ENCODE peak calls at places on chromosomes 3 and 15, in ten cellular contexts. H, V, Z, C, I, O, W, U, Y and M are unnamed samples.
A peak's percentile ranks its signal among the peaks of the same experiment; 100 is the strongest.

GRCh38 chr15:77143606-77144005 is 72.7 kb upstream of the TSPAN3 start:
- DNase-seq in H (no peak), V (no peak), Z (no peak), C (no peak), I (no peak), O (no peak), W (no peak), U (no peak), Y (no peak), M (no peak)

GRCh38 chr15:69398541-69398940 is 15.6 kb upstream of the KIF23 start:
- DNase-seq in H (no peak), V (no peak), Z (no peak), C (no peak), I (no peak), O (no peak), W (no peak), U (peak; percentile 82), Y (no peak), M (no peak)

GRCh38 chr15:99566157-99566900 is 545 bp downstream of the MEF2A start:
- DNase-seq in H (peak; percentile 29), V (no peak), Z (peak; percentile 23), C (no peak), I (no peak), O (no peak), W (peak; percentile 26), U (peak; percentile 40), Y (peak; percentile 25), M (no peak)

GRCh38 chr3:66385066-66385465 is 115.8 kb downstream of the LRIG1 start:
- DNase-seq in H (no peak), V (no peak), Z (no peak), C (no peak), I (no peak), O (no peak), W (no peak), U (no peak), Y (no peak), M (no peak)

GRCh38 chr3:4774531-4774930 is 204.7 kb upstream of the BHLHE40 start:
- DNase-seq in H (no peak), V (no peak), Z (no peak), C (no peak), I (no peak), O (no peak), W (no peak), U (no peak), Y (no peak), M (no peak)

GRCh38 chr3:108838411-108838810 is 15.8 kb downstream of the TRAT1 start:
- DNase-seq in H (no peak), V (no peak), Z (no peak), C (no peak), I (no peak), O (no peak), W (no peak), U (no peak), Y (no peak), M (no peak)

GRCh38 chr3:13005301-13005700 is 67.9 kb downstream of the IQSEC1 start:
- DNase-seq in H (no peak), V (no peak), Z (no peak), C (no peak), I (no peak), O (no peak), W (no peak), U (no peak), Y (no peak), M (no peak)

GRCh38 chr3:25143356-25143704 is 284.7 kb upstream of the RARB start:
- DNase-seq in H (no peak), V (no peak), Z (no peak), C (no peak), I (no peak), O (no peak), W (no peak), U (no peak), Y (no peak), M (no peak)

GRCh38 chr3:99484871-99485270 is 153.5 kb upstream of the COL8A1 start:
- DNase-seq in H (no peak), V (no peak), Z (no peak), C (no peak), I (peak; percentile 77), O (no peak), W (no peak), U (peak; percentile 40), Y (no peak), M (no peak)

GRCh38 chr3:78757734-78758133 is 1010.1 kb downstream of the ROBO1 start:
- DNase-seq in H (no peak), V (peak; percentile 35), Z (no peak), C (no peak), I (no peak), O (no peak), W (peak; percentile 64), U (no peak), Y (no peak), M (no peak)

GRCh38 chr15:73822998-73823397 is 50.4 kb upstream of the TBC1D21 start:
- DNase-seq in H (no peak), V (no peak), Z (no peak), C (no peak), I (no peak), O (no peak), W (no peak), U (peak; percentile 62), Y (no peak), M (no peak)